ENCODE peak calls at places on chromosome X, in seven cellular contexts. One of them, this sample, is unnamed.

GRCh38 chrX:96689951-96690350 is 5.3 kb downstream of the DIAPH2 start:
- DNase-seq in dorsolateral prefrontal cortex: no peak
- DNase-seq in GM23338: no peak
- DNase-seq in esophagus squamous epithelium: no peak
- DNase-seq in A549: no peak
- DNase-seq in heart left ventricle: no peak
- DNase-seq in fibroblast of lung: peak; percentile 14
- DNase-seq in this sample: no peak

GRCh38 chrX:47564438-47565085 is 3.6 kb downstream of the ARAF start:
- DNase-seq in dorsolateral prefrontal cortex: no peak
- DNase-seq in GM23338: no peak
- DNase-seq in esophagus squamous epithelium: no peak
- DNase-seq in A549: no peak
- DNase-seq in heart left ventricle: no peak
- DNase-seq in fibroblast of lung: no peak
- DNase-seq in this sample: no peak

GRCh38 chrX:153974726-153975286 is 2.3 kb downstream of the TMEM187 start:
- DNase-seq in dorsolateral prefrontal cortex: no peak
- DNase-seq in GM23338: no peak
- DNase-seq in esophagus squamous epithelium: no peak
- DNase-seq in A549: no peak
- DNase-seq in heart left ventricle: no peak
- DNase-seq in fibroblast of lung: no peak
- DNase-seq in this sample: no peak

GRCh38 chrX:129783176-129783776 is 3.5 kb downstream of the SASH3 start:
- DNase-seq in dorsolateral prefrontal cortex: no peak
- DNase-seq in GM23338: no peak
- DNase-seq in esophagus squamous epithelium: no peak
- DNase-seq in A549: no peak
- DNase-seq in heart left ventricle: no peak
- DNase-seq in fibroblast of lung: no peak
- DNase-seq in this sample: no peak

GRCh38 chrX:105451426-105451825 is 230.9 kb upstream of the TEX13A start:
- DNase-seq in dorsolateral prefrontal cortex: no peak
- DNase-seq in GM23338: no peak
- DNase-seq in esophagus squamous epithelium: no peak
- DNase-seq in A549: no peak
- DNase-seq in heart left ventricle: no peak
- DNase-seq in fibroblast of lung: peak; percentile 69
- DNase-seq in this sample: no peak

GRCh38 chrX:95884196-95884595 is 800.4 kb upstream of the DIAPH2 start:
- DNase-seq in dorsolateral prefrontal cortex: no peak
- DNase-seq in GM23338: no peak
- DNase-seq in esophagus squamous epithelium: no peak
- DNase-seq in A549: no peak
- DNase-seq in heart left ventricle: no peak
- DNase-seq in fibroblast of lung: peak; percentile 95
- DNase-seq in this sample: no peak

GRCh38 chrX:97026406-97026805 is 142.7 kb downstream of the RPA4 start:
- DNase-seq in dorsolateral prefrontal cortex: no peak
- DNase-seq in GM23338: peak; percentile 46
- DNase-seq in esophagus squamous epithelium: no peak
- DNase-seq in A549: peak; percentile 19
- DNase-seq in heart left ventricle: no peak
- DNase-seq in fibroblast of lung: no peak
- DNase-seq in this sample: no peak

GRCh38 chrX:99703467-99703866 is 706.6 kb downstream of the PCDH19 start:
- DNase-seq in dorsolateral prefrontal cortex: no peak
- DNase-seq in GM23338: no peak
- DNase-seq in esophagus squamous epithelium: no peak
- DNase-seq in A549: no peak
- DNase-seq in heart left ventricle: no peak
- DNase-seq in fibroblast of lung: no peak
- DNase-seq in this sample: no peak

GRCh38 chrX:133413218-133413925 is 1.9 kb downstream of the GPC4 start:
- DNase-seq in dorsolateral prefrontal cortex: no peak
- DNase-seq in GM23338: peak; percentile 9
- DNase-seq in esophagus squamous epithelium: no peak
- DNase-seq in A549: no peak
- DNase-seq in heart left ventricle: no peak
- DNase-seq in fibroblast of lung: no peak
- DNase-seq in this sample: no peak

GRCh38 chrX:131650637-131651410 is 107.0 kb downstream of the OR13H1 start:
- DNase-seq in dorsolateral prefrontal cortex: no peak
- DNase-seq in GM23338: no peak
- DNase-seq in esophagus squamous epithelium: no peak
- DNase-seq in A549: no peak
- DNase-seq in heart left ventricle: no peak
- DNase-seq in fibroblast of lung: no peak
- DNase-seq in this sample: no peak

GRCh38 chrX:106168107-106168506 is at the start of gene PWWP3B:
- DNase-seq in dorsolateral prefrontal cortex: peak; percentile 15
- DNase-seq in GM23338: peak; percentile 74
- DNase-seq in esophagus squamous epithelium: no peak
- DNase-seq in A549: peak; percentile 6
- DNase-seq in heart left ventricle: no peak
- DNase-seq in fibroblast of lung: peak; percentile 6
- DNase-seq in this sample: no peak

GRCh38 chrX:132877954-132878536 is 80.4 kb downstream of the HS6ST2 start:
- DNase-seq in dorsolateral prefrontal cortex: no peak
- DNase-seq in GM23338: no peak
- DNase-seq in esophagus squamous epithelium: no peak
- DNase-seq in A549: no peak
- DNase-seq in heart left ventricle: no peak
- DNase-seq in fibroblast of lung: no peak
- DNase-seq in this sample: no peak

GRCh38 chrX:111262086-111262485 is 8.2 kb downstream of the CAPN6 start:
- DNase-seq in dorsolateral prefrontal cortex: no peak
- DNase-seq in GM23338: no peak
- DNase-seq in esophagus squamous epithelium: no peak
- DNase-seq in A549: no peak
- DNase-seq in heart left ventricle: no peak
- DNase-seq in fibroblast of lung: no peak
- DNase-seq in this sample: no peak

GRCh38 chrX:103918050-103918449 is 44.4 kb upstream of the TMSB15B start:
- DNase-seq in dorsolateral prefrontal cortex: peak; percentile 37
- DNase-seq in GM23338: peak; percentile 85
- DNase-seq in esophagus squamous epithelium: no peak
- DNase-seq in A549: peak; percentile 81
- DNase-seq in heart left ventricle: no peak
- DNase-seq in fibroblast of lung: peak; percentile 59
- DNase-seq in this sample: peak; percentile 4

GRCh38 chrX:136318895-136319597 is 18.3 kb downstream of the ADGRG4 start:
- DNase-seq in dorsolateral prefrontal cortex: no peak
- DNase-seq in GM23338: no peak
- DNase-seq in esophagus squamous epithelium: no peak
- DNase-seq in A549: no peak
- DNase-seq in heart left ventricle: no peak
- DNase-seq in fibroblast of lung: no peak
- DNase-seq in this sample: no peak

GRCh38 chrX:44568196-44568595 is 25.5 kb upstream of the FUNDC1 start:
- DNase-seq in dorsolateral prefrontal cortex: no peak
- DNase-seq in GM23338: no peak
- DNase-seq in esophagus squamous epithelium: no peak
- DNase-seq in A549: no peak
- DNase-seq in heart left ventricle: no peak
- DNase-seq in fibroblast of lung: no peak
- DNase-seq in this sample: no peak

GRCh38 chrX:154383359-154384283 is 4.5 kb downstream of the EMD start:
- DNase-seq in dorsolateral prefrontal cortex: no peak
- DNase-seq in GM23338: no peak
- DNase-seq in esophagus squamous epithelium: no peak
- DNase-seq in A549: no peak
- DNase-seq in heart left ventricle: no peak
- DNase-seq in fibroblast of lung: no peak
- DNase-seq in this sample: no peak

GRCh38 chrX:15815779-15816452 is 25.6 kb downstream of the ZRSR2 start:
- DNase-seq in dorsolateral prefrontal cortex: no peak
- DNase-seq in GM23338: peak; percentile 63
- DNase-seq in esophagus squamous epithelium: no peak
- DNase-seq in A549: peak; percentile 44
- DNase-seq in heart left ventricle: no peak
- DNase-seq in fibroblast of lung: peak; percentile 33
- DNase-seq in this sample: no peak

GRCh38 chrX:111869639-111870034 is 6.3 kb upstream of the TRPC5OS start:
- DNase-seq in dorsolateral prefrontal cortex: no peak
- DNase-seq in GM23338: peak; percentile 69
- DNase-seq in esophagus squamous epithelium: no peak
- DNase-seq in A549: peak; percentile 57
- DNase-seq in heart left ventricle: no peak
- DNase-seq in fibroblast of lung: peak; percentile 31
- DNase-seq in this sample: peak; percentile 0

GRCh38 chrX:49117597-49117996 is 5.9 kb downstream of the GPKOW start:
- DNase-seq in dorsolateral prefrontal cortex: no peak
- DNase-seq in GM23338: no peak
- DNase-seq in esophagus squamous epithelium: no peak
- DNase-seq in A549: no peak
- DNase-seq in heart left ventricle: no peak
- DNase-seq in fibroblast of lung: no peak
- DNase-seq in this sample: no peak

GRCh38 chrX:4710618-4711433 is 997.4 kb upstream of the PRKX start:
- DNase-seq in dorsolateral prefrontal cortex: no peak
- DNase-seq in GM23338: no peak
- DNase-seq in esophagus squamous epithelium: no peak
- DNase-seq in A549: peak; percentile 56
- DNase-seq in heart left ventricle: no peak
- DNase-seq in fibroblast of lung: no peak
- DNase-seq in this sample: no peak

GRCh38 chrX:2898861-2899512 is 30.2 kb downstream of the ARSD start:
- DNase-seq in dorsolateral prefrontal cortex: no peak
- DNase-seq in GM23338: no peak
- DNase-seq in esophagus squamous epithelium: no peak
- DNase-seq in A549: no peak
- DNase-seq in heart left ventricle: no peak
- DNase-seq in fibroblast of lung: no peak
- DNase-seq in this sample: no peak

GRCh38 chrX:14080031-14080430 is 50.3 kb upstream of the GEMIN8 start:
- DNase-seq in dorsolateral prefrontal cortex: no peak
- DNase-seq in GM23338: no peak
- DNase-seq in esophagus squamous epithelium: no peak
- DNase-seq in A549: no peak
- DNase-seq in heart left ventricle: no peak
- DNase-seq in fibroblast of lung: no peak
- DNase-seq in this sample: no peak

GRCh38 chrX:102085706-102086105 is 39.8 kb upstream of the TCEAL2 start:
- DNase-seq in dorsolateral prefrontal cortex: no peak
- DNase-seq in GM23338: peak; percentile 41
- DNase-seq in esophagus squamous epithelium: no peak
- DNase-seq in A549: no peak
- DNase-seq in heart left ventricle: no peak
- DNase-seq in fibroblast of lung: no peak
- DNase-seq in this sample: no peak

GRCh38 chrX:112654871-112655270 is 24.9 kb downstream of the LHFPL1 start:
- DNase-seq in dorsolateral prefrontal cortex: no peak
- DNase-seq in GM23338: no peak
- DNase-seq in esophagus squamous epithelium: no peak
- DNase-seq in A549: no peak
- DNase-seq in heart left ventricle: no peak
- DNase-seq in fibroblast of lung: peak; percentile 20
- DNase-seq in this sample: no peak

GRCh38 chrX:104668550-104668949 is 102.6 kb downstream of the IL1RAPL2 start:
- DNase-seq in dorsolateral prefrontal cortex: no peak
- DNase-seq in GM23338: peak; percentile 33
- DNase-seq in esophagus squamous epithelium: no peak
- DNase-seq in A549: peak; percentile 4
- DNase-seq in heart left ventricle: no peak
- DNase-seq in fibroblast of lung: peak; percentile 0
- DNase-seq in this sample: no peak

GRCh38 chrX:84340981-84341380 is 153.0 kb upstream of the RPS6KA6 start:
- DNase-seq in dorsolateral prefrontal cortex: no peak
- DNase-seq in GM23338: no peak
- DNase-seq in esophagus squamous epithelium: no peak
- DNase-seq in A549: no peak
- DNase-seq in heart left ventricle: no peak
- DNase-seq in fibroblast of lung: no peak
- DNase-seq in this sample: no peak

GRCh38 chrX:153502796-153503195 is 8.0 kb downstream of the BGN start:
- DNase-seq in dorsolateral prefrontal cortex: no peak
- DNase-seq in GM23338: no peak
- DNase-seq in esophagus squamous epithelium: no peak
- DNase-seq in A549: no peak
- DNase-seq in heart left ventricle: no peak
- DNase-seq in fibroblast of lung: no peak
- DNase-seq in this sample: no peak

GRCh38 chrX:140141444-140142029 is 176.2 kb upstream of the CXorf66 start:
- DNase-seq in dorsolateral prefrontal cortex: peak; percentile 11
- DNase-seq in GM23338: peak; percentile 44
- DNase-seq in esophagus squamous epithelium: no peak
- DNase-seq in A549: peak; percentile 35
- DNase-seq in heart left ventricle: no peak
- DNase-seq in fibroblast of lung: peak; percentile 28
- DNase-seq in this sample: no peak

GRCh38 chrX:48597353-48598264 is at the start of gene WDR13:
- DNase-seq in dorsolateral prefrontal cortex: peak; percentile 83
- DNase-seq in GM23338: peak; percentile 88
- DNase-seq in esophagus squamous epithelium: peak; percentile 56
- DNase-seq in A549: peak; percentile 96
- DNase-seq in heart left ventricle: peak; percentile 95
- DNase-seq in fibroblast of lung: peak; percentile 97
- DNase-seq in this sample: peak; percentile 83

GRCh38 chrX:107823456-107823855 is 2.2 kb upstream of the MID2 start:
- DNase-seq in dorsolateral prefrontal cortex: no peak
- DNase-seq in GM23338: no peak
- DNase-seq in esophagus squamous epithelium: no peak
- DNase-seq in A549: no peak
- DNase-seq in heart left ventricle: no peak
- DNase-seq in fibroblast of lung: peak; percentile 91
- DNase-seq in this sample: no peak
- H3K27ac ChIP-seq in dorsolateral prefrontal cortex: no peak overlapping the region
- H3K27ac ChIP-seq in GM23338: no peak overlapping the region
- H3K27ac ChIP-seq in esophagus squamous epithelium: no peak overlapping the region
- H3K27ac ChIP-seq in A549: no peak overlapping the region
- H3K27ac ChIP-seq in heart left ventricle: no peak overlapping the region
- H3K27ac ChIP-seq in fibroblast of lung: no peak overlapping the region
- H3K27ac ChIP-seq in this sample: no peak overlapping the region

GRCh38 chrX:7133036-7133412 is 14.5 kb upstream of the STS start:
- DNase-seq in dorsolateral prefrontal cortex: no peak
- DNase-seq in GM23338: no peak
- DNase-seq in esophagus squamous epithelium: no peak
- DNase-seq in A549: no peak
- DNase-seq in heart left ventricle: no peak
- DNase-seq in fibroblast of lung: no peak
- DNase-seq in this sample: no peak
- H3K27ac ChIP-seq in dorsolateral prefrontal cortex: no peak overlapping the region
- H3K27ac ChIP-seq in GM23338: peak overlapping the region; percentile 85
- H3K27ac ChIP-seq in esophagus squamous epithelium: peak overlapping the region; percentile 67
- H3K27ac ChIP-seq in A549: peak overlapping the region; percentile 7
- H3K27ac ChIP-seq in heart left ventricle: peak overlapping the region; percentile 44
- H3K27ac ChIP-seq in fibroblast of lung: peak overlapping the region; percentile 27
- H3K27ac ChIP-seq in this sample: no peak overlapping the region

GRCh38 chrX:56813318-56813837 is 84.3 kb downstream of the NBDY start:
- DNase-seq in dorsolateral prefrontal cortex: no peak
- DNase-seq in GM23338: no peak
- DNase-seq in esophagus squamous epithelium: no peak
- DNase-seq in A549: no peak
- DNase-seq in heart left ventricle: no peak
- DNase-seq in fibroblast of lung: peak; percentile 51
- DNase-seq in this sample: no peak
- H3K27ac ChIP-seq in dorsolateral prefrontal cortex: no peak overlapping the region
- H3K27ac ChIP-seq in GM23338: no peak overlapping the region
- H3K27ac ChIP-seq in esophagus squamous epithelium: peak overlapping the region; percentile 84
- H3K27ac ChIP-seq in A549: no peak overlapping the region
- H3K27ac ChIP-seq in heart left ventricle: peak overlapping the region; percentile 82
- H3K27ac ChIP-seq in fibroblast of lung: peak overlapping the region; percentile 27
- H3K27ac ChIP-seq in this sample: no peak overlapping the region

GRCh38 chrX:1463581-1464281 is 11.0 kb upstream of the ASMTL start:
- DNase-seq in dorsolateral prefrontal cortex: no peak
- DNase-seq in GM23338: no peak
- DNase-seq in esophagus squamous epithelium: no peak
- DNase-seq in A549: no peak
- DNase-seq in heart left ventricle: peak; percentile 40
- DNase-seq in fibroblast of lung: no peak
- DNase-seq in this sample: no peak
- H3K27ac ChIP-seq in dorsolateral prefrontal cortex: no peak overlapping the region
- H3K27ac ChIP-seq in GM23338: no peak overlapping the region
- H3K27ac ChIP-seq in esophagus squamous epithelium: peak overlapping the region; percentile 62
- H3K27ac ChIP-seq in A549: no peak overlapping the region
- H3K27ac ChIP-seq in heart left ventricle: peak overlapping the region; percentile 76
- H3K27ac ChIP-seq in fibroblast of lung: no peak overlapping the region
- H3K27ac ChIP-seq in this sample: no peak overlapping the region